ENCODE peak calls at places on chromosomes 3 and 15, in four cellular contexts. One of them, this sample, is unnamed. For H4K20me1, the result is how much of the 10 kb centered on the place peaks cover.

GRCh38 chr15:70788114-70789049 is 25.0 kb upstream of the UACA start:
- DNase-seq in HCT116: peak
- DNase-seq in IMR-90: peak
- DNase-seq in PC-3: peak
- DNase-seq in this sample: peak

GRCh38 chr3:46646700-46647099 is 34.4 kb downstream of the FAM240A start:
- DNase-seq in HCT116: no peak
- DNase-seq in IMR-90: peak
- DNase-seq in PC-3: peak
- DNase-seq in this sample: peak

GRCh38 chr3:42732829-42733459 is 30.3 kb upstream of the HHATL start:
- DNase-seq in HCT116: no peak
- DNase-seq in IMR-90: no peak
- DNase-seq in PC-3: peak
- DNase-seq in this sample: no peak

GRCh38 chr3:4228295-4228694 is 74.9 kb upstream of the SETMAR start:
- DNase-seq in HCT116: no peak
- DNase-seq in IMR-90: no peak
- DNase-seq in PC-3: no peak
- DNase-seq in this sample: no peak

GRCh38 chr3:164486150-164486549 is 592.1 kb downstream of the SI start:
- DNase-seq in HCT116: no peak
- DNase-seq in IMR-90: no peak
- DNase-seq in PC-3: no peak
- DNase-seq in this sample: no peak

GRCh38 chr15:89864958-89865739 is 28.6 kb downstream of the AP3S2 start:
- DNase-seq in HCT116: no peak
- DNase-seq in IMR-90: no peak
- DNase-seq in PC-3: no peak
- DNase-seq in this sample: no peak

GRCh38 chr3:47086071-47086470 is 77.8 kb downstream of the SETD2 start:
- DNase-seq in HCT116: no peak
- DNase-seq in IMR-90: no peak
- DNase-seq in PC-3: no peak
- DNase-seq in this sample: no peak

GRCh38 chr3:192481638-192482037 is 245.7 kb downstream of the FGF12 start:
- DNase-seq in HCT116: no peak
- DNase-seq in IMR-90: peak
- DNase-seq in PC-3: peak
- DNase-seq in this sample: peak

GRCh38 chr3:72273615-72274014 is 488.7 kb upstream of the PROK2 start:
- DNase-seq in HCT116: no peak
- DNase-seq in IMR-90: peak
- DNase-seq in PC-3: no peak
- DNase-seq in this sample: peak

GRCh38 chr15:52652984-52653383 is 26.2 kb downstream of the ATOSA start:
- DNase-seq in HCT116: no peak
- DNase-seq in IMR-90: peak
- DNase-seq in PC-3: peak
- DNase-seq in this sample: peak

GRCh38 chr15:44545934-44546802 is 9.2 kb downstream of the EIF3J start:
- DNase-seq in HCT116: no peak
- DNase-seq in IMR-90: peak
- DNase-seq in PC-3: peak
- DNase-seq in this sample: peak

GRCh38 chr15:91257755-91258435 is 157.8 kb downstream of the SV2B start:
- DNase-seq in HCT116: no peak
- DNase-seq in IMR-90: no peak
- DNase-seq in PC-3: no peak
- DNase-seq in this sample: no peak

GRCh38 chr3:48407542-48408099 is 22.3 kb downstream of the PLXNB1 start:
- DNase-seq in HCT116: no peak
- DNase-seq in IMR-90: no peak
- DNase-seq in PC-3: no peak
- DNase-seq in this sample: no peak

GRCh38 chr3:40397912-40398311 is 10.9 kb downstream of the ENTPD3 start:
- DNase-seq in HCT116: no peak
- DNase-seq in IMR-90: no peak
- DNase-seq in PC-3: no peak
- DNase-seq in this sample: no peak

GRCh38 chr15:90553248-90553745 is 23.6 kb downstream of the CRTC3 start:
- DNase-seq in HCT116: no peak
- DNase-seq in IMR-90: peak
- DNase-seq in PC-3: no peak
- DNase-seq in this sample: peak

GRCh38 chr3:106740116-106740515 is 637.1 kb upstream of the CCDC54 start:
- DNase-seq in HCT116: no peak
- DNase-seq in IMR-90: no peak
- DNase-seq in PC-3: no peak
- DNase-seq in this sample: no peak

GRCh38 chr3:11910971-11911531 is 64.4 kb upstream of the TAMM41 start:
- DNase-seq in HCT116: no peak
- DNase-seq in IMR-90: no peak
- DNase-seq in PC-3: no peak
- DNase-seq in this sample: peak

GRCh38 chr3:172415323-172415722 is 32.9 kb downstream of the GHSR start:
- DNase-seq in HCT116: no peak
- DNase-seq in IMR-90: no peak
- DNase-seq in PC-3: no peak
- DNase-seq in this sample: no peak

GRCh38 chr15:50880651-50881114 is 27.8 kb upstream of the AP4E1 start:
- DNase-seq in HCT116: no peak
- DNase-seq in IMR-90: peak
- DNase-seq in PC-3: peak
- DNase-seq in this sample: peak

GRCh38 chr3:79250746-79251145 is 517.1 kb downstream of the ROBO1 start:
- DNase-seq in HCT116: no peak
- DNase-seq in IMR-90: no peak
- DNase-seq in PC-3: no peak
- DNase-seq in this sample: no peak

GRCh38 chr3:186254676-186255665 is 107.1 kb downstream of the DGKG start:
- DNase-seq in HCT116: no peak
- DNase-seq in IMR-90: no peak
- DNase-seq in PC-3: peak
- DNase-seq in this sample: no peak

GRCh38 chr15:52217186-52217585 is 26.0 kb upstream of the GNB5 start:
- DNase-seq in HCT116: no peak
- DNase-seq in IMR-90: no peak
- DNase-seq in PC-3: peak
- DNase-seq in this sample: no peak

GRCh38 chr3:122245513-122246174 is 62.2 kb downstream of the CASR start:
- DNase-seq in HCT116: no peak
- DNase-seq in IMR-90: peak
- DNase-seq in PC-3: peak
- DNase-seq in this sample: peak

GRCh38 chr3:52004158-52004787 is 8.6 kb upstream of the RPL29 start:
- DNase-seq in HCT116: no peak
- DNase-seq in IMR-90: peak
- DNase-seq in PC-3: no peak
- DNase-seq in this sample: peak

GRCh38 chr15:57743424-57743823 is 36.9 kb downstream of the POLR2M start:
- DNase-seq in HCT116: no peak
- DNase-seq in IMR-90: no peak
- DNase-seq in PC-3: peak
- DNase-seq in this sample: no peak

GRCh38 chr3:191499307-191500125 is 38.6 kb downstream of the PYDC2 start:
- DNase-seq in HCT116: no peak
- DNase-seq in IMR-90: peak
- DNase-seq in PC-3: peak
- DNase-seq in this sample: peak

GRCh38 chr3:77420316-77420715 is 380.4 kb downstream of the ROBO2 start:
- DNase-seq in HCT116: no peak
- DNase-seq in IMR-90: no peak
- DNase-seq in PC-3: no peak
- DNase-seq in this sample: no peak

GRCh38 chr3:15055019-15055557 is 10.0 kb downstream of the MRPS25 start:
- DNase-seq in HCT116: no peak
- DNase-seq in IMR-90: peak
- DNase-seq in PC-3: no peak
- DNase-seq in this sample: peak

GRCh38 chr15:26017665-26018064 is 154.5 kb upstream of the ATP10A start:
- DNase-seq in HCT116: no peak
- DNase-seq in IMR-90: no peak
- DNase-seq in PC-3: no peak
- DNase-seq in this sample: no peak

GRCh38 chr3:134651347-134652041 is 672 bp upstream of the KY start:
- DNase-seq in HCT116: no peak
- DNase-seq in IMR-90: peak
- DNase-seq in PC-3: no peak
- DNase-seq in this sample: peak

GRCh38 chr3:197501496-197501878 is 54.3 kb downstream of the BDH1 start:
- DNase-seq in HCT116: no peak
- DNase-seq in IMR-90: peak
- DNase-seq in PC-3: peak
- DNase-seq in this sample: peak

GRCh38 chr3:13715167-13715954 is 164.5 kb downstream of the WNT7A start:
- DNase-seq in HCT116: no peak
- DNase-seq in IMR-90: no peak
- DNase-seq in PC-3: no peak
- DNase-seq in this sample: no peak

GRCh38 chr3:118126751-118127150 is 907.9 kb downstream of the IGSF11 start:
- DNase-seq in HCT116: no peak
- DNase-seq in IMR-90: no peak
- DNase-seq in PC-3: peak
- DNase-seq in this sample: no peak

GRCh38 chr3:112481342-112481870 is 17.9 kb downstream of the BTLA start:
- DNase-seq in HCT116: no peak
- DNase-seq in IMR-90: no peak
- DNase-seq in PC-3: no peak
- DNase-seq in this sample: no peak

GRCh38 chr15:73021139-73021621 is 31.1 kb upstream of the NEO1 start:
- DNase-seq in HCT116: no peak
- DNase-seq in IMR-90: no peak
- DNase-seq in PC-3: no peak
- DNase-seq in this sample: peak

GRCh38 chr15:74470631-74471396 is 9.9 kb upstream of the UBL7 start:
- DNase-seq in HCT116: no peak
- DNase-seq in IMR-90: no peak
- DNase-seq in PC-3: no peak
- DNase-seq in this sample: no peak

GRCh38 chr15:48862705-48863104 is 15.2 kb upstream of the EID1 start:
- DNase-seq in HCT116: no peak
- DNase-seq in IMR-90: no peak
- DNase-seq in PC-3: no peak
- DNase-seq in this sample: no peak

DNA sequence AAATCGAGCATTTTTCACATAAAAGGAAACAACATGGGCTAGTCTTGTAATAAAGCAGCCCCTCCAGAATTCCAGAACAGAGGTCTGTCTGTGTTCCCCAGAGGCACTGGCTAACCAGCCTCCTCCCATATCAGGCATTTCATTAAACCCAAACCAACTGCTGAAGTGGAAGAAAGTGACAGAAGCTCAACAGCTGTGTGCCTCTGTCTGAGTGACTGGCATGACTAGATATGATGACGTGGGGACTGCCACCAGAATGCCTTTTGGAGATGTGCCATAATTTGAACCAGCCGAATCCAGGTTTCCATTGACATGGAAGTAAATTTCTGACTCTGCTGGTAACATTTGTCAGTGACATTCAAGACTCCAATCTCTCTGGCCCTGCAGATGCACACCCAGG is 8.7 kb downstream of the LIMD1 start:
- DNase-seq in HCT116: no peak
- DNase-seq in IMR-90: no peak
- DNase-seq in PC-3: no peak
- DNase-seq in this sample: no peak
- H4K20me1 ChIP-seq in HCT116: under half
- H4K20me1 ChIP-seq in IMR-90: half or more
- H4K20me1 ChIP-seq in PC-3: under half
- H4K20me1 ChIP-seq in this sample: under half

DNA sequence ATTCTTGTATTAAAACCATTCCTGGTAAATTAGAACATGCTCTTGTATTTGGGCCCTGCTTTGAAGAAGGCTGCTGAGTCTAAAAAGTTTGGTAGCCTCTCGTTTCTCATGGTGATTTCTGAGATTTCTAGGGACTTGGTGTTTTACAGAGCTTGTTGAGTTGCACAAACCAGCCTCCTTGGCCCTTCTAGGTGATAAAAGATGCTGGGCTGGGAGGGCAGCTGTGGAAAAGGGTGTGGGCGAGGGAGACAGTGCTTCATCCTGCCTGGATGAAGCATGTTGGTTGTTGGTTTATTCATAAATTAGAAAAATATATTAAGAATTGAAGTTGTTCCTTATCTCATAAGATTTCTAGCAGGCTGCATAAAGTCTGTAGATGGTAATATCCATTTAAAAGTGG is 151.7 kb downstream of the IGF1R start:
- DNase-seq in HCT116: no peak
- DNase-seq in IMR-90: no peak
- DNase-seq in PC-3: no peak
- DNase-seq in this sample: no peak
- H4K20me1 ChIP-seq in HCT116: under half
- H4K20me1 ChIP-seq in IMR-90: half or more
- H4K20me1 ChIP-seq in PC-3: under half
- H4K20me1 ChIP-seq in this sample: under half

GRCh38 chr15:68349173-68349572 is 71.6 kb downstream of the FEM1B start:
- DNase-seq in HCT116: no peak
- DNase-seq in IMR-90: no peak
- DNase-seq in PC-3: no peak
- DNase-seq in this sample: peak
- H4K20me1 ChIP-seq in HCT116: under half
- H4K20me1 ChIP-seq in IMR-90: under half
- H4K20me1 ChIP-seq in PC-3: under half
- H4K20me1 ChIP-seq in this sample: under half

GRCh38 chr15:38533416-38533915 is 31.1 kb downstream of the RASGRP1 start:
- DNase-seq in HCT116: no peak
- DNase-seq in IMR-90: no peak
- DNase-seq in PC-3: no peak
- DNase-seq in this sample: no peak
- H4K20me1 ChIP-seq in HCT116: under half
- H4K20me1 ChIP-seq in IMR-90: under half
- H4K20me1 ChIP-seq in PC-3: under half
- H4K20me1 ChIP-seq in this sample: under half

DNA sequence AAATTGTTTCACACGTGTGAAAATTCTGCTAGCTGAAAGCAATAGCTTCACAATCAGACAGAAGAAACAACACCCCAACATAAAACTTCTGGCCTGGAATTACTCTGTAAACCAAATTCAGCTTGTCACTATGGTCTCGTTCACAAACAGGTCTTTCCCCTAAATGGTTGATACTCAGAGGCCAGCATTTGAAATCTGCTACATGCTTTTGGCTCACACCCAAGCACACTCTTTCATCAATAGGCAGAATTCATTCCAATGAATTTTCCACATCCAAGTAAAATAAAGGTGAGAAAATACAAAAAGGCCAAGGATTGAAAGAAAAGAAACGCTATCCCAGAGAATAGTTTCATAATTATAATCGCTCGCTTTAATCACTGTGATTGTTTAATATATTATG is 504.0 kb upstream of the ARRDC4 start:
- DNase-seq in HCT116: no peak
- DNase-seq in IMR-90: no peak
- DNase-seq in PC-3: no peak
- DNase-seq in this sample: no peak
- H4K20me1 ChIP-seq in HCT116: under half
- H4K20me1 ChIP-seq in IMR-90: under half
- H4K20me1 ChIP-seq in PC-3: under half
- H4K20me1 ChIP-seq in this sample: under half

GRCh38 chr3:131899021-131899420 is 135.8 kb downstream of the CPNE4 start:
- DNase-seq in HCT116: no peak
- DNase-seq in IMR-90: no peak
- DNase-seq in PC-3: no peak
- DNase-seq in this sample: no peak
- H4K20me1 ChIP-seq in HCT116: under half
- H4K20me1 ChIP-seq in IMR-90: under half
- H4K20me1 ChIP-seq in PC-3: under half
- H4K20me1 ChIP-seq in this sample: under half

This sample was measured in fibroblast of lung.